ENCODE peak calls at places on chromosomes 16 and 17, in seven cellular contexts. R, U, M, Q, L, Y and I are unnamed samples. For H3K9me3, the result is how much of the 10 kb centered on the place peaks cover.

GRCh38 chr16:13453938-13454553 is 465.9 kb upstream of the ERCC4 start:
- DNase-seq in M (peak), U (no peak), Y (peak), R (peak), Q (peak), L (peak), I (peak)

GRCh38 chr16:67449328-67449727 is 18.4 kb downstream of the HSD11B2 start:
- DNase-seq in R (no peak), L (no peak), Q (no peak), U (no peak), Y (no peak), M (no peak), I (no peak)

GRCh38 chr17:30824002-30824355 is 513 bp downstream of the CRLF3 start:
- DNase-seq in L (no peak), U (no peak), Y (peak), R (no peak), M (no peak), Q (peak), I (no peak)

GRCh38 chr16:12896562-12896961 is 4.8 kb upstream of the SHISA9 start:
- DNase-seq in U (no peak), R (peak), L (peak), Y (peak), M (no peak), Q (peak), I (no peak)

GRCh38 chr16:1532081-1532760 is 1.2 kb upstream of the TMEM204 start:
- DNase-seq in M (no peak), L (no peak), Q (no peak), Y (no peak), U (no peak), R (no peak), I (no peak)

GRCh38 chr16:34078697-34079096 is 619.3 kb downstream of the TP53TG3F start:
- DNase-seq in M (no peak), Q (no peak), U (no peak), L (no peak), R (no peak), Y (no peak), I (peak)

GRCh38 chr17:39939588-39940419 is 12.3 kb downstream of the LRRC3C start:
- DNase-seq in U (peak), L (no peak), R (no peak), M (no peak), Y (peak), Q (peak), I (no peak)

GRCh38 chr17:17494499-17495447 is 1.4 kb downstream of the RASD1 start:
- DNase-seq in M (peak), U (no peak), L (no peak), Q (no peak), R (no peak), Y (no peak), I (no peak)

GRCh38 chr17:640436-640835 is 74.2 kb downstream of the VPS53 start:
- DNase-seq in Q (no peak), Y (no peak), R (no peak), L (no peak), M (no peak), U (no peak), I (no peak)
- H3K9me3 ChIP-seq in Q (under half), Y (under half), R (under half), L (under half), M (under half), U (under half), I (under half)

GRCh38 chr16:84138824-84139627 is 6.0 kb downstream of the HSDL1 start:
- DNase-seq in U (peak), M (no peak), Q (no peak), L (peak), Y (peak), R (peak), I (no peak)
- TF ChIP-seq YY1 in U (no peak), M (peak), Q (no peak), L (peak), Y (no peak), R (no peak), I (no peak)

DNA sequence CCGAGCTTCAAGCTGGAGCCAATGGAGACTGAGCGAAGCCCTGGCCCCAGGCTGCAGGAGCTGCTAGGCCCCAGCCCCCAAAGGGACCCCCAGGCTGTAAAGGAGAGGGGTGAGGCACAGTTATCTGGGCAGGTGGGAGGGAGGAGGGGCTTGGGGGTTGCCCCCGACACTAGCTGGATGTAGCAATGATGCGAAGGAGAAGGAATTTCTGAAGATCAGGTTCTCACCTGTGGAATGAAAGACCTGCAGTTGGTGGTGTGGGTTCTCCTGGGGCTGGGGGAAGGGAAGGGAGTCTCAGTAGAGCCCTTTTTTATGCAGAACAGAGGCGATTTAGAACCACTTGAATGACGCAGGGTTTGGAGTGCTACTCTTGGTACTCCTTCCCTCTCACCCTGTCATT is 1.8 kb downstream of the ZNF263 start:
- DNase-seq in Y (no peak), L (no peak), Q (no peak), U (no peak), M (no peak), R (no peak), I (no peak)
- H3K9me3 ChIP-seq in Y (under half), L (under half), Q (under half), U (under half), M (under half), R (under half), I (under half)

GRCh38 chr16:2770057-2770780 is 6.9 kb downstream of the ELOB start:
- DNase-seq in Y (no peak), L (no peak), M (no peak), U (no peak), Q (no peak), R (no peak), I (no peak)
- TF ChIP-seq YY1 in Y (peak), L (no peak), M (no peak), U (no peak), Q (no peak), R (no peak), I (no peak)